ENCODE peak calls at places on chromosomes 4 and X, in six cellular contexts. H, J, N, Y, C and M are unnamed samples.

GRCh38 chr4:80875642-80876041 is 154.9 kb upstream of the BMP3 start:
- DNase-seq in H (no peak), J (no peak), N (peak), Y (no peak), C (no peak), M (no peak)

GRCh38 chr4:14924945-14925344 is 77.3 kb upstream of the CPEB2 start:
- DNase-seq in H (no peak), J (no peak), N (no peak), Y (no peak), C (no peak), M (no peak)

GRCh38 chr4:166198516-166198915 is 325.5 kb downstream of the TLL1 start:
- DNase-seq in H (no peak), J (no peak), N (no peak), Y (no peak), C (no peak), M (no peak)

GRCh38 chr4:82748781-82749504 is 49.7 kb downstream of the SCD5 start:
- DNase-seq in H (no peak), J (no peak), N (no peak), Y (no peak), C (no peak), M (peak)

GRCh38 chr4:147633113-147633512 is 15.9 kb downstream of the TMEM184C start:
- DNase-seq in H (no peak), J (no peak), N (peak), Y (no peak), C (peak), M (no peak)

GRCh38 chr4:2663275-2663674 is 92.9 kb downstream of the TNIP2 start:
- DNase-seq in H (no peak), J (no peak), N (peak), Y (no peak), C (peak), M (no peak)

GRCh38 chr4:15691346-15692140 is 9.9 kb downstream of the FAM200B start:
- DNase-seq in H (no peak), J (no peak), N (peak), Y (no peak), C (no peak), M (peak)

GRCh38 chr4:147137280-147137679 is 191.6 kb upstream of the TTC29 start:
- DNase-seq in H (no peak), J (no peak), N (no peak), Y (no peak), C (no peak), M (no peak)

GRCh38 chr4:25178838-25179261 is 18.6 kb upstream of the SEPSECS start:
- DNase-seq in H (no peak), J (no peak), N (no peak), Y (peak), C (no peak), M (no peak)

GRCh38 chr4:55303818-55304217 is 42.2 kb upstream of the SRD5A3 start:
- DNase-seq in H (no peak), J (no peak), N (peak), Y (no peak), C (peak), M (peak)

GRCh38 chrX:151977923-151978322 is 3.4 kb upstream of the GABRE start:
- DNase-seq in H (no peak), J (no peak), N (no peak), Y (no peak), C (no peak), M (no peak)

GRCh38 chr4:152500798-152501434 is 35.0 kb downstream of the FBXW7 start:
- DNase-seq in H (peak), J (no peak), N (peak), Y (peak), C (peak), M (peak)

GRCh38 chr4:52925531-52925968 is 63.4 kb downstream of the RASL11B start:
- DNase-seq in H (no peak), J (no peak), N (peak), Y (no peak), C (no peak), M (peak)

GRCh38 chr4:177442623-177443155 is 452 bp upstream of the AGA start:
- DNase-seq in H (no peak), J (no peak), N (no peak), Y (no peak), C (no peak), M (peak)

GRCh38 chrX:10620121-10620699 is at the start of gene MID1:
- DNase-seq in H (peak), J (no peak), N (peak), Y (no peak), C (peak), M (peak)

GRCh38 chrX:104270916-104271512 is 16.3 kb upstream of the ESX1 start:
- DNase-seq in H (peak), J (no peak), N (peak), Y (peak), C (peak), M (peak)

GRCh38 chr4:66640216-66640615 is 905.1 kb downstream of the CENPC start:
- DNase-seq in H (no peak), J (no peak), N (no peak), Y (no peak), C (no peak), M (no peak)

GRCh38 chrX:21943460-21944135 is 3.1 kb downstream of the SMS start:
- DNase-seq in H (no peak), J (no peak), N (peak), Y (no peak), C (peak), M (peak)

GRCh38 chr4:147122697-147123472 is 177.2 kb upstream of the TTC29 start:
- DNase-seq in H (no peak), J (no peak), N (peak), Y (no peak), C (peak), M (no peak)

GRCh38 chr4:16264798-16265197 is 38.5 kb upstream of the TAPT1 start:
- DNase-seq in H (no peak), J (no peak), N (peak), Y (no peak), C (peak), M (peak)

GRCh38 chrX:41963348-41963747 is 40.0 kb upstream of the CASK start:
- DNase-seq in H (no peak), J (no peak), N (no peak), Y (no peak), C (no peak), M (no peak)

GRCh38 chr4:108535757-108536156 is 84.6 kb upstream of the RPL34 start:
- DNase-seq in H (no peak), J (no peak), N (no peak), Y (no peak), C (no peak), M (no peak)

GRCh38 chr4:54840992-54841768 is 183.4 kb downstream of the KIT start:
- DNase-seq in H (no peak), J (no peak), N (no peak), Y (no peak), C (peak), M (peak)

GRCh38 chr4:142703694-142704309 is 142.3 kb downstream of the INPP4B start:
- DNase-seq in H (no peak), J (no peak), N (peak), Y (no peak), C (no peak), M (no peak)

GRCh38 chrX:40209951-40210617 is 112.3 kb upstream of the BCOR start:
- DNase-seq in H (no peak), J (no peak), N (peak), Y (no peak), C (no peak), M (peak)

GRCh38 chr4:140249351-140249750 is 95.4 kb upstream of the MAML3 start:
- DNase-seq in H (no peak), J (no peak), N (peak), Y (no peak), C (peak), M (no peak)